ENCODE peak calls at places on chromosomes 16 and 17, in four cellular contexts. N, F, C and M are unnamed samples. For H3K27me3, the result is how much of the 10 kb centered on the place peaks cover.

GRCh38 chr17:65455972-65456343 is 105.5 kb downstream of the AXIN2 start:
- DNase-seq in F (peak), C (peak), N (peak), M (peak)

GRCh38 chr16:85432606-85433005 is 180.5 kb upstream of the GSE1 start:
- DNase-seq in F (no peak), C (no peak), N (no peak), M (no peak)

GRCh38 chr16:49578435-49579024 is 204.9 kb downstream of the C16orf78 start:
- DNase-seq in F (no peak), C (no peak), N (no peak), M (no peak)

GRCh38 chr17:181213-182163 is at the start of gene DOC2B:
- DNase-seq in C (peak), F (peak), N (peak), M (peak)

GRCh38 chr16:78363843-78364242 is 264.4 kb downstream of the WWOX start:
- DNase-seq in F (no peak), N (no peak), C (no peak), M (no peak)

GRCh38 chr16:61929801-61930200 is 106.4 kb downstream of the CDH8 start:
- DNase-seq in F (no peak), N (no peak), C (no peak), M (no peak)

GRCh38 chr16:2471016-2471652 is at the start of gene NTN3:
- DNase-seq in F (no peak), C (peak), N (peak), M (peak)

GRCh38 chr17:73770115-73770848 is 126.0 kb upstream of the SDK2 start:
- DNase-seq in N (peak), C (no peak), F (peak), M (peak)

GRCh38 chr17:64343833-64344637 is 46.6 kb downstream of the PECAM1 start:
- DNase-seq in F (peak), C (no peak), N (no peak), M (no peak)

GRCh38 chr17:2369039-2369438 is 31.7 kb downstream of the SGSM2 start:
- DNase-seq in N (no peak), C (no peak), F (no peak), M (no peak)

GRCh38 chr17:64506201-64506575 is at the start of gene DDX5:
- DNase-seq in C (peak), N (peak), F (peak), M (peak)

GRCh38 chr17:30323262-30323894 is 10.5 kb downstream of the TMIGD1 start:
- DNase-seq in N (no peak), F (no peak), C (no peak), M (no peak)

GRCh38 chr16:2897110-2897509 is 14.1 kb downstream of the FLYWCH2 start:
- DNase-seq in N (no peak), C (no peak), F (peak), M (no peak)

GRCh38 chr16:84199097-84199496 is 8.1 kb downstream of the ADAD2 start:
- DNase-seq in F (no peak), N (no peak), C (no peak), M (peak)

GRCh38 chr17:36657763-36658490 is 56.5 kb downstream of the MRM1 start:
- DNase-seq in F (no peak), C (peak), N (peak), M (peak)

GRCh38 chr17:50507871-50508572 is at the start of gene MYCBPAP:
- DNase-seq in C (peak), F (peak), N (peak), M (no peak)

GRCh38 chr17:61325382-61326073 is 74.1 kb upstream of the TBX2 start:
- DNase-seq in N (peak), F (peak), C (no peak), M (no peak)

GRCh38 chr17:14940946-14941280 is 324.2 kb downstream of the PMP22 start:
- DNase-seq in C (no peak), F (no peak), N (no peak), M (no peak)

GRCh38 chr16:27314161-27314723 is 468 bp downstream of the IL4R start:
- DNase-seq in C (no peak), F (peak), N (peak), M (peak)

GRCh38 chr16:17965131-17965530 is 371.4 kb downstream of the NPIPA8 start:
- DNase-seq in C (no peak), N (no peak), F (no peak), M (no peak)

GRCh38 chr16:31356566-31357323 is 1.8 kb downstream of the ITGAX start:
- DNase-seq in N (peak), C (peak), F (no peak), M (no peak)

GRCh38 chr16:53912155-53912554 is 208.2 kb downstream of the FTO start:
- DNase-seq in F (no peak), C (no peak), N (no peak), M (no peak)

GRCh38 chr16:24094660-24095059 is 161.5 kb upstream of the CACNG3 start:
- DNase-seq in N (no peak), F (no peak), C (no peak), M (no peak)

GRCh38 chr17:3732171-3732570 is 8.5 kb downstream of the HASPIN start:
- DNase-seq in N (no peak), F (peak), C (no peak), M (peak)

GRCh38 chr16:85362443-85362842 is 250.2 kb upstream of the CIBAR2 start:
- DNase-seq in N (no peak), C (no peak), F (no peak), M (no peak)

GRCh38 chr17:78088529-78088928 is 40.0 kb downstream of the TMC6 start:
- DNase-seq in N (no peak), F (no peak), C (no peak), M (no peak)

GRCh38 chr16:87681990-87682570 is 79.8 kb downstream of the JPH3 start:
- DNase-seq in C (peak), F (peak), N (no peak), M (peak)

GRCh38 chr16:27985981-27986380 is 77.5 kb downstream of the GSG1L start:
- DNase-seq in C (no peak), F (no peak), N (no peak), M (no peak)

GRCh38 chr16:27801259-27801945 is 251.5 kb downstream of the KATNIP start:
- DNase-seq in N (no peak), F (no peak), C (no peak), M (no peak)

GRCh38 chr17:58289869-58290268 is 9.1 kb upstream of the MPO start:
- DNase-seq in N (no peak), F (no peak), C (no peak), M (no peak)

GRCh38 chr17:10787306-10788020 is 16.4 kb downstream of the TMEM238L start:
- DNase-seq in C (no peak), F (no peak), N (no peak), M (no peak)

GRCh38 chr17:73293480-73293911 is 18.3 kb downstream of the CDC42EP4 start:
- DNase-seq in C (no peak), N (peak), F (peak), M (no peak)

DNA sequence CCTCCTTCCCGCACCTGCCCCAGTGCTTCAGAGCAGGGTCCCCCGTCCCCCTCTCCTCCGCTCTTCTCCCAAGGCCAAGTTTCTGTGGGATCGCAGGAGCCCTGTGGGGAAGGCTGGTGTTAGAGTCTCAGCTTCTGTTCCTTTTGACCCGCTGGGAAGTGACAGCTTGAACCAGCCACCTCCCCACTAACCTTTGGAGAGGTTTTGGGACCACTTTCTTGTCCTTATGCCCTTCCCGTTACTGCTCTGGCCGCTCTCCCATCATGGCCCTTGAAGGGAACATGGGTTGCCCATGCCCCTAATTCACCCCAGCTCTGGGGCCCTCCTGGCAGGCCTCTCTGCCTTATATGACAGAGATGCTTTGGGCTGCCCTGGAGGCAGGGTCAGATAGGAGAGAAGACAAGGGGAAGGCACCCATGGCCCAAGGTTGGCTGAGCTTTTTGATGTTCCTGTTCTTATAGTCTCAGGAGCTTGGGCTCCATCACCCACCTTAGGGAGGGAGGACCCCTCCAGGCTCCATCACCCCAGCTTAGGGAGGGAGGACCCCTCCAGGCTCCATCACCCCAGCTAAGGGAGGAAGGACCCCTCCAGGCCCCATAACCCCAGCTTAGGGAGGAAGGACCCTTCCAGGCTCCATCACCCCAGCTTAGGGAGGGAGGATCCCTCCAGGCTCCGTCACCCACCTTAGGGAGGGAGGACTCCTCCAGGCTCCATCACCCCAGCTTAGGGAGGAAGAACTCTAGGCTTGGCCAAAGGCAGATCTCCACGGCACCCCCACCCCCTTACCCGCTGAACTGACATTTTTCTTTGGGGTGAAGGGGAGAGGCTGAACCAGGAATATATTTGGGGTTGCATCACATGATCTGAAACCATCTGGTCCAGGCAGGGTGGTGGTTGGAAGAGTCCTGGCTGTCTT is 45.0 kb downstream of the NT5M start:
- DNase-seq in C (no peak), N (peak), F (no peak), M (no peak)
- H3K27ac ChIP-seq in C (no peak), N (no peak), F (no peak), M (no peak)

GRCh38 chr16:50878966-50879615 is 137.2 kb downstream of the CYLD start:
- DNase-seq in N (no peak), F (no peak), C (peak), M (peak)

GRCh38 chr16:50880926-50881325 is 139.0 kb downstream of the CYLD start:
- DNase-seq in N (no peak), C (peak), F (no peak), M (peak)

GRCh38 chr16:50879873-50880695 is 138.2 kb downstream of the CYLD start:
- DNase-seq in N (no peak), C (peak), F (no peak), M (peak)

GRCh38 chr16:50881953-50882352 is 140.1 kb downstream of the CYLD start:
- DNase-seq in C (peak), F (no peak), N (no peak), M (no peak)

GRCh38 chr16:50881331-50881830 is 139.5 kb downstream of the CYLD start:
- DNase-seq in C (peak), N (no peak), F (no peak), M (peak)
- H3K27me3 ChIP-seq in C (under half), N (under half), F (under half), M (under half)

GRCh38 chr17:59370580-59371299 is 39.3 kb downstream of the YPEL2 start:
- DNase-seq in F (no peak), N (no peak), C (no peak), M (peak)
- H3K27ac ChIP-seq in F (no peak), N (peak), C (no peak), M (peak)

DNA sequence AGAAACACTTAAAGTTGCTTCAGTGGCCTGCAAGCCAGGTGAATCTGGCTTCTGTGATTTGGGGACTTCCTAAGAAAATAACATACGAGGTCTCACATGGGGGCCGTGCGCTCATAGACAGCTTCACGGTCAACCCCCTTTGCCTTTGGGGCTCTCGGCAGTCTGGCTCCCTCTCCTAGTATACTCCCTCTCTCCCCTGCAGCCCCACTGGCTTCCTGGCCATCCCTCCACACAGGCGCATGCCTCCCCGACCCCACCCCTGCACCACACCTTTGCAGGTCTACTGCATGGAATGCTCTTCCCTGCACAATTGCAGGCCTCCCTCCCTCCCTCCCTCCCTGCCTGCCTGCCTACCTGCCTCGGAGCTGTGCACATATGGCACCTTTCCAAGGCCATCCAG is 127.7 kb downstream of the RBFOX3 start:
- DNase-seq in C (peak), F (no peak), N (no peak), M (no peak)
- H3K27me3 ChIP-seq in C (under half), F (under half), N (under half), M (under half)

GRCh38 chr16:57505169-57505568 is 18.9 kb upstream of the DOK4 start:
- DNase-seq in C (no peak), N (no peak), F (no peak), M (no peak)

GRCh38 chr16:57508084-57508425 is 21.8 kb upstream of the DOK4 start:
- DNase-seq in C (no peak), N (peak), F (no peak), M (no peak)

GRCh38 chr16:57509231-57509923 is 23.1 kb upstream of the DOK4 start:
- DNase-seq in F (no peak), C (no peak), N (no peak), M (no peak)

GRCh38 chr16:57510016-57510871 is 24.0 kb upstream of the DOK4 start:
- DNase-seq in F (no peak), C (no peak), N (peak), M (no peak)

GRCh38 chr16:57507414-57508083 is 21.3 kb upstream of the DOK4 start:
- DNase-seq in C (no peak), F (no peak), N (peak), M (peak)
- H3K27ac ChIP-seq in C (no peak), F (no peak), N (no peak), M (peak)

DNA sequence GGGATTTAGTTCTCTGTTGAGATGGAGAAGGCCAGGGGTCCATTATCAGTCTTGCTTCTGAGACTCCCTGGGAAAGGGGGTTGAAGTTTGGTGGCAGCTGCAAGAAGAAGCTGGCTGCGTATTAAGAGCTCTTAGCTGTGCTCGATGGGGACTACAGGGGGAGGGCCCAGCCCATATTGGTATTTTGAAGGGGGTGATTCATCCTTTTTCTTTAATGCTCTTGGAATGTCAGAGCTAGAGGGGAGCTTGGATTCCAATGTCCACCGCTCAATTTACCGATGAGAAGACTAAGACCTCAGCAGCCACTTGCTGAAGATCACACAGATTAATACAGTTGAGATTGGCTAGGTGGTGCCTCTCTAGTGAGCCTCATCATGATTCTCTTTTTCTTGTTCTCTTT is 5.0 kb downstream of the NOG start:
- DNase-seq in F (peak), C (no peak), N (no peak), M (no peak)
- H3K27me3 ChIP-seq in F (under half), C (under half), N (under half), M (half or more)